ENCODE peak calls at places on chromosome 13, in seven cellular contexts. M is heart left ventricle, F is vagina, N is ascending aorta, I is AG04450, Q is fibroblast of lung, K is cardiac muscle cell. T is an unnamed sample.

GRCh38 chr13:46288570-46289259 is 77.0 kb downstream of the LRRC63 start:
- DNase-seq in M (no peak), I (no peak), N (no peak), Q (peak; percentile 64), K (peak; percentile 69), F (no peak), T (peak; percentile 50)

GRCh38 chr13:42405665-42406390 is 133.9 kb downstream of the AKAP11 start:
- DNase-seq in F (no peak), K (no peak), M (no peak), Q (no peak), N (no peak), I (no peak), T (no peak)

GRCh38 chr13:34462843-34463242 is 479.2 kb upstream of the NBEA start:
- DNase-seq in M (no peak), F (no peak), I (no peak), N (no peak), Q (peak; percentile 71), K (no peak), T (no peak)

GRCh38 chr13:30739646-30740642 is 4.6 kb downstream of the ALOX5AP start:
- DNase-seq in Q (peak; percentile 90), F (no peak), N (no peak), K (no peak), I (peak; percentile 86), M (no peak), T (peak; percentile 38)

GRCh38 chr13:34019870-34020269 is 201.9 kb downstream of the RFC3 start:
- DNase-seq in K (no peak), N (no peak), Q (no peak), F (no peak), I (no peak), M (no peak), T (no peak)

GRCh38 chr13:51000576-51001260 is 91.1 kb downstream of the RNASEH2B start:
- DNase-seq in Q (peak; percentile 80), F (no peak), N (no peak), I (peak; percentile 11), M (peak; percentile 41), K (no peak), T (peak; percentile 43)

GRCh38 chr13:42883142-42883541 is 101.8 kb downstream of the FAM216B start:
- DNase-seq in Q (no peak), F (no peak), I (no peak), N (no peak), K (no peak), M (no peak), T (no peak)

GRCh38 chr13:113458218-113459065 is 5.2 kb upstream of the ADPRHL1 start:
- DNase-seq in F (no peak), I (peak; percentile 13), M (peak; percentile 56), Q (peak; percentile 72), N (no peak), K (peak; percentile 56), T (peak; percentile 21)

GRCh38 chr13:100789481-100789880 is 114.9 kb upstream of the TMTC4 start:
- DNase-seq in N (no peak), M (no peak), K (no peak), I (no peak), F (peak; percentile 34), Q (no peak), T (no peak)

GRCh38 chr13:105817011-105817410 is 718.5 kb downstream of the EFNB2 start:
- DNase-seq in F (no peak), M (no peak), Q (no peak), I (no peak), K (no peak), N (no peak), T (no peak)

DNA sequence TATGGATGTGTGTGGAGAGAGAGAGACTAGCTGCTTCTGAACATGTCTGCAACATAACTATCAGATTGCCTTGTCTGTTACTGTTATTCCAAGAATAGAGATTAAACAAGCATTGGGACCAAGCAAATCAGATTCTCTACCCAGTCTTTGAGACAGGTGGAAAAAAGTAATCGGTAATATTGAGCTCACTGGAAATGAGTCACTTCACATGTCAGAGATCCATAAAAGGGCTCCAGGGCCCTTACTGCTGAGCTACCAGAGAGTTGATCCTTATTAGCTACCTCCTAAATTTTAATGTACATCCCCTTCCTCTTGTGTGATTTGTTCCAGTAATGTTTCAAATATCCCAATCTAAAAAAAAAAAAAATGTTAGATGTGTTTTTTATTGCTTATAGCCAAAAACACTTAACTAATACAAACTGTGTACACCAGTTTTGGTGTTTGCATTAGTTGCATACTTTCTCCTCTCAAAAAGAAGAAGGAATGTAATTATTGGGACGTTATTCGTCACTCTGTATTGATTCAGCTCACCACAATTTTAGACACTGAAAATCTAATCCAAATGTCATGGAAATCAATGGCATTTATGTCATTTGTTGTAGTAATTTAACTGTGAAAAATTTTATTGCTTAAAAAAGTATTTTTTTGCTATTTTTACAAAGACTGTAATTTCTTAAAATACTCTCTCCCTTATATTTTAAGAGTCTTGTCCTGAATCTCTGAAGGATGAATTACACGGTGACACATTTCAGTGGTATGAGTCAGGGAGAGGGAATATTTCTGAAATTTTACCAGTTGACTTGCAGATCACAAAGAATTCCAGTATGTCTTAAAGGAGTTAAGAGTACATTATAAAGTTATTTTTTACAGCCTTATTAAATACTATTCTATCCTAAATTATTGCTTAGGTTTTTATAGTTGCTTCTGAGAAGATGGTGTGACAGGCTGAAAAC is 2117.7 kb downstream of the PCDH9 start:
- DNase-seq in N (no peak), I (no peak), K (no peak), Q (no peak), M (no peak), F (no peak), T (no peak)
- H3K4me3 ChIP-seq in N (no peak overlapping the region), I (no peak overlapping the region), K (no peak overlapping the region), Q (no peak overlapping the region), M (no peak overlapping the region), F (no peak overlapping the region), T (no peak overlapping the region)

DNA sequence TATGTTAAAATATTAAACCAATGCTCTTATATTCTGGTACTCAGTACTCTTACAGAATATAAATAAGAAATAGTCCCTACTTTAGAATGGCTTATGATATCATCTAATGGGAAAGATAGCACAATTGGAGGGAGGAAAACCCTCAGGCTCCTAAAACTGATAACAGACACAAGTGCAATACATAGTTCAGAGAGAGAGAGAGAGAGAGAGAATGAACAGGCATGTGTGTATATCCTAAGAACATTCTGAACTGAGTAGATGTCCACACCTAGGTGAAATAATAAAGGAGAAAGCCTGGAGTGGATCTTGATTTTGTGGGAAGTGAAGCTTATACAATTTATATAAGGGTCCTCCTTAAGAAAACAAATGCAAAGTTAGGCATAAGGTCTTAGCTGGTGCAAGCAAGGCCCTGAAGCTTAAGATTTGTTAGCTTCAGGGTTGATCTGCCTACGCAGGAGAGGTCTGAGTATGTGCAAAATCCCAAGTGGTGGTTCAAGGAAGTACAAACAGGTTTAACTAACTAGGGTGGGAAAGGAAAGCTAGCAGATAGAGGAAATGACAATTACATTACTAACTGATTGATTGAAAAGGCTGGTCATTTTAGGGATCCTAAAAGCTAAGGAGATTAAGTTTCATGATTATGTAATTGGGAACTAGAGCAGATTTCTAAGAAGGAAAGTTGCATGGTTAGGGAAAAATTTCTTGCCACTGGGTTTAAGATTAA is 53.3 kb downstream of the SOX21 start:
- DNase-seq in F (no peak), I (no peak), M (no peak), N (no peak), K (no peak), Q (no peak), T (no peak)
- H3K27me3 ChIP-seq in F (no peaks in the 10 kb centered on the region), I (peaks cover 23% of the 10 kb centered on the region), M (peaks cover 14% of the 10 kb centered on the region), N (no peaks in the 10 kb centered on the region), K (peaks cover 7% of the 10 kb centered on the region), Q (peaks cover 20% of the 10 kb centered on the region), T (no peaks in the 10 kb centered on the region)

GRCh38 chr13:103033999-103034398 is 32.2 kb downstream of the SLC10A2 start:
- DNase-seq in Q (no peak), M (no peak), I (no peak), F (no peak), N (no peak), K (no peak), T (no peak)
- H3K4me3 ChIP-seq in Q (no peak overlapping the region), M (no peak overlapping the region), I (no peak overlapping the region), F (no peak overlapping the region), N (no peak overlapping the region), K (no peak overlapping the region), T (no peak overlapping the region)

GRCh38 chr13:25171170-25171516 is 945 bp downstream of the AMER2 start:
- DNase-seq in I (no peak), K (no peak), Q (no peak), N (no peak), F (no peak), M (no peak), T (no peak)
- H3K27me3 ChIP-seq in I (peaks cover 31% of the 10 kb centered on the region), K (peaks cover 74% of the 10 kb centered on the region), Q (peaks cover 30% of the 10 kb centered on the region), N (peaks cover 16% of the 10 kb centered on the region), F (peaks cover 10% of the 10 kb centered on the region), M (peaks cover 75% of the 10 kb centered on the region), T (no peaks in the 10 kb centered on the region)

DNA sequence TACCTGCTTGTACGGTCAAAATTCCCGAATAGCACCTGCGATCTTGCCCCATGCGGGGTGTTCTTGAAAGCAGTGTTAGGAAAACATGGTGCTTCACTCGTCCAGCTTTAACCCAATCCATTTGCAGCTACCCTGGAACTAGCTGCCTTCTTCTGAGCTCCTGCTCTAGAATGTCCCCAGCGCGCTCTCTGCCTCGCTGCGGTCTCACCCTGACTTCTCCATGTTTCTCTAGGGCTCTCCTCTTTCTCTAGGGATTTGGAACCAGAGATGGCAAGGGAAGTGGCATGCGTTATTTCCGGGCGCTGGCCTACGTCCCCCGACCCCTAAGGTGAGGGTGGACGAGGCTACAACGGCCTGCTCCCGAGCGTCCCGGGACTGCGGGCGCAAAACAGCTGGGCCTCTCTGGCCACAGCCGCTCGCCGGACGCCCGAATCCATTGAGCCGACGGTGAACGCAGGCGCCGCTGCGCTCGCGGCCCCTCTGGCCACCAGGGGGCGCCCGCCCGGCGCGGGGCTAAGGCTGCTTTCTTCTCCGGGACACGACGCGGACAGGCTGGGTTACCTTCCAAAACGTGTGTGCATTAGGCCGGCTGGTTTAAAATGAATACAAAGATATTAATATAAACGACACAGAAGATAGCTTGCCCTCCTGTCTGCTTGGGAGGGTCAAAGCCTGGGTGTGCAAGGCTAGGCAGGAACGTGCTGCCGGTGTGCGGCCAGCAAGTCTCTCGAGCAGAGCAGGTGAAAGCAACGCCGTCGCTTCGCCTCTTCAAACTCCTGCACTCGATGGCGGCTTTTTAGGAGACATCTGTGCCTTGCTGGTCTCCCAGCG is 1.8 kb upstream of the SPRY2 start:
- DNase-seq in F (no peak), I (no peak), Q (peak; percentile 77), N (no peak), M (peak; percentile 87), K (peak; percentile 87), T (peak; percentile 63)
- H3K4me3 ChIP-seq in F (peak overlapping the region; percentile 82), I (peak overlapping the region; percentile 95), Q (peak overlapping the region; percentile 92), N (peak overlapping the region; percentile 89), M (peak overlapping the region; percentile 69), K (peak overlapping the region; percentile 98), T (peak overlapping the region; percentile 81)

DNA sequence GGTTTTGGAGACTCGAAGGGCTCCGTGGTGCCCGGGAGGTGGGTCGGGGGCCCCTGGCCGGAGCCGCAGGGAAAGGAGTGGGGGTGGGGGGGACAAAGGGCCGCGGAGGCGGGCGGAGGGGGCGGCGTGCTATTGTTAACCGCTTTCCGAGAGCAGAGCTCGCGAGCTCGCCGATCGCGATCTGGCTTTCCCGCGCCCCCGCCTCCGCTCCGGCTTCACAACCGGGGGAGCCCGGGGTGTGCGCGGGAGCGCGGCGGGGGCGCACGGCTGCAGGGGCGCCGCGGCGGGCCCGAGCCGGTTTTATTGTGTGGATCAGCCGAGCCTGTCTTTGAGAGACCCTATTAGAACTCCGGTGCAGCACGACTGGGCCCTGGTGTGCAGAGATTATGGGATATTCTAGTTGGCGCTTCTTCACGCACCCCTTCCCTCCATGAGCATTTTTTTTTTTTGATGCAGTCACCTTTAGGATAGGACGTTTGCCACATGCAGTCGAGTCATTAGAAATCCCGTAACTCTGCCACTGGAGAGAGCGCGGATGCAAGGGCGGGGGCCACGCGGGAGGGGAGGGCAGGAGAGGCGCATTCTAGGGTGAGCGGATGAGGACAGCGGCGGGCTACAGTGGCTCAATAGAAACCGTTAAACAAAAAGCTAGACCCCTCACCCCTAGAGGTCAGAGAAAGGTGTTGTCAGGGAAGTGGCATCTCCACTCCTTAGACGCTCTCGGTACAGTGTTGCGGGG is 3.6 kb downstream of the FGF9 start:
- DNase-seq in I (no peak), F (no peak), Q (no peak), K (peak; percentile 66), N (no peak), M (peak; percentile 38), T (no peak)
- H3K27me3 ChIP-seq in I (peaks cover 54% of the 10 kb centered on the region), F (no peaks in the 10 kb centered on the region), Q (peaks cover 45% of the 10 kb centered on the region), K (peaks cover 38% of the 10 kb centered on the region), N (peaks cover 5% of the 10 kb centered on the region), M (peaks cover 29% of the 10 kb centered on the region), T (peaks cover 30% of the 10 kb centered on the region)